ENCODE peak calls at places on chromosomes 13 and 19, in four cellular contexts. One of them, this sample, is unnamed.

GRCh38 chr19:7294571-7295212 is 478 bp upstream of the INSR start:
- DNase-seq in hepatocyte: peak; percentile 88
- DNase-seq in CD4-positive, alpha-beta T cell: no peak
- DNase-seq in Daoy: peak; percentile 75
- DNase-seq in this sample: peak; percentile 40

GRCh38 chr13:50691682-50692263 is 151.7 kb downstream of the DLEU7 start:
- DNase-seq in hepatocyte: no peak
- DNase-seq in CD4-positive, alpha-beta T cell: no peak
- DNase-seq in Daoy: peak; percentile 46
- DNase-seq in this sample: no peak

GRCh38 chr19:1969176-1970002 is 28.4 kb downstream of the CSNK1G2 start:
- DNase-seq in hepatocyte: no peak
- DNase-seq in CD4-positive, alpha-beta T cell: no peak
- DNase-seq in Daoy: no peak
- DNase-seq in this sample: no peak

GRCh38 chr19:47826800-47827199 is 5.1 kb downstream of the CRX start:
- DNase-seq in hepatocyte: no peak
- DNase-seq in CD4-positive, alpha-beta T cell: no peak
- DNase-seq in Daoy: no peak
- DNase-seq in this sample: no peak

GRCh38 chr19:40274585-40275544 is 10.3 kb downstream of the AKT2 start:
- DNase-seq in hepatocyte: peak; percentile 2
- DNase-seq in CD4-positive, alpha-beta T cell: no peak
- DNase-seq in Daoy: no peak
- DNase-seq in this sample: no peak

GRCh38 chr19:30968841-30969399 is 380.3 kb downstream of the TSHZ3 start:
- DNase-seq in hepatocyte: no peak
- DNase-seq in CD4-positive, alpha-beta T cell: no peak
- DNase-seq in Daoy: no peak
- DNase-seq in this sample: no peak

GRCh38 chr19:6023085-6023682 is 45.2 kb upstream of the RANBP3 start:
- DNase-seq in hepatocyte: no peak
- DNase-seq in CD4-positive, alpha-beta T cell: no peak
- DNase-seq in Daoy: peak; percentile 25
- DNase-seq in this sample: no peak

GRCh38 chr19:49442793-49443365 is 1.6 kb upstream of the SLC17A7 start:
- DNase-seq in hepatocyte: peak; percentile 95
- DNase-seq in CD4-positive, alpha-beta T cell: no peak
- DNase-seq in Daoy: peak; percentile 93
- DNase-seq in this sample: peak; percentile 86

GRCh38 chr19:13195678-13196077 is 45.5 kb downstream of the IER2 start:
- DNase-seq in hepatocyte: peak; percentile 87
- DNase-seq in CD4-positive, alpha-beta T cell: peak; percentile 48
- DNase-seq in Daoy: no peak
- DNase-seq in this sample: peak; percentile 49

GRCh38 chr13:35163674-35164073 is 221.6 kb downstream of the NBEA start:
- DNase-seq in hepatocyte: no peak
- DNase-seq in CD4-positive, alpha-beta T cell: no peak
- DNase-seq in Daoy: no peak
- DNase-seq in this sample: no peak

This sample was measured in HEK293T.